ENCODE peak calls at places on chromosomes 4 and X, in ten cellular contexts. One of them, this sample, is unnamed. For H3K4me1 and H3K9me2, the result is how much of the 10 kb centered on the place peaks cover.

GRCh38 chr4:72319596-72319995 is 249.4 kb downstream of the ADAMTS3 start:
- DNase-seq in GM23248: peak
- DNase-seq in GM23338: no peak
- DNase-seq in hepatocyte: no peak
- DNase-seq in Karpas-422: no peak
- DNase-seq in HCT116: no peak
- DNase-seq in PC-9: no peak
- DNase-seq in SK-N-SH: no peak
- DNase-seq in PC-3: peak
- DNase-seq in OCI-LY7: no peak
- DNase-seq in this sample: no peak

GRCh38 chrX:48540015-48540350 is 469 bp downstream of the TBC1D25 start:
- DNase-seq in GM23248: peak
- DNase-seq in Karpas-422: no peak
- DNase-seq in HCT116: peak
- DNase-seq in OCI-LY7: no peak
- DNase-seq in SK-N-SH: peak
- DNase-seq in PC-9: no peak
- DNase-seq in GM23338: no peak
- DNase-seq in PC-3: no peak
- DNase-seq in hepatocyte: peak
- DNase-seq in this sample: peak

GRCh38 chr4:153131478-153132069 is 72.7 kb upstream of the TRIM2 start:
- DNase-seq in HCT116: no peak
- DNase-seq in SK-N-SH: no peak
- DNase-seq in Karpas-422: no peak
- DNase-seq in PC-9: no peak
- DNase-seq in OCI-LY7: no peak
- DNase-seq in GM23248: peak
- DNase-seq in hepatocyte: no peak
- DNase-seq in PC-3: no peak
- DNase-seq in GM23338: peak
- DNase-seq in this sample: no peak

GRCh38 chrX:138897621-138898492 is 186.3 kb upstream of the FGF13 start:
- DNase-seq in GM23248: peak
- DNase-seq in PC-3: peak
- DNase-seq in OCI-LY7: no peak
- DNase-seq in SK-N-SH: no peak
- DNase-seq in GM23338: no peak
- DNase-seq in hepatocyte: no peak
- DNase-seq in HCT116: no peak
- DNase-seq in PC-9: no peak
- DNase-seq in Karpas-422: no peak
- DNase-seq in this sample: no peak

GRCh38 chr4:93764647-93765246 is 63.8 kb upstream of the ATOH1 start:
- DNase-seq in HCT116: peak
- DNase-seq in GM23338: peak
- DNase-seq in OCI-LY7: peak
- DNase-seq in Karpas-422: peak
- DNase-seq in GM23248: peak
- DNase-seq in hepatocyte: peak
- DNase-seq in PC-3: peak
- DNase-seq in PC-9: peak
- DNase-seq in SK-N-SH: peak
- DNase-seq in this sample: peak

GRCh38 chr4:31613946-31614623 is 893.9 kb downstream of the PCDH7 start:
- DNase-seq in OCI-LY7: no peak
- DNase-seq in HCT116: no peak
- DNase-seq in PC-3: no peak
- DNase-seq in GM23248: no peak
- DNase-seq in PC-9: peak
- DNase-seq in hepatocyte: no peak
- DNase-seq in SK-N-SH: no peak
- DNase-seq in GM23338: no peak
- DNase-seq in Karpas-422: peak
- DNase-seq in this sample: peak

GRCh38 chr4:175776217-175776616 is 35.8 kb downstream of the GPM6A start:
- DNase-seq in SK-N-SH: no peak
- DNase-seq in HCT116: no peak
- DNase-seq in GM23248: no peak
- DNase-seq in PC-9: no peak
- DNase-seq in Karpas-422: no peak
- DNase-seq in hepatocyte: no peak
- DNase-seq in PC-3: no peak
- DNase-seq in GM23338: peak
- DNase-seq in OCI-LY7: no peak
- DNase-seq in this sample: no peak

GRCh38 chrX:129613596-129613995 is 41.2 kb downstream of the APLN start:
- DNase-seq in GM23338: peak
- DNase-seq in PC-3: peak
- DNase-seq in hepatocyte: no peak
- DNase-seq in Karpas-422: no peak
- DNase-seq in HCT116: no peak
- DNase-seq in SK-N-SH: no peak
- DNase-seq in OCI-LY7: no peak
- DNase-seq in PC-9: no peak
- DNase-seq in GM23248: no peak
- DNase-seq in this sample: no peak

GRCh38 chr4:142534994-142535393 is 311.1 kb downstream of the INPP4B start:
- DNase-seq in OCI-LY7: no peak
- DNase-seq in PC-3: peak
- DNase-seq in HCT116: no peak
- DNase-seq in GM23338: no peak
- DNase-seq in SK-N-SH: no peak
- DNase-seq in hepatocyte: no peak
- DNase-seq in Karpas-422: no peak
- DNase-seq in PC-9: no peak
- DNase-seq in GM23248: peak
- DNase-seq in this sample: no peak

GRCh38 chrX:22063284-22063683 is 31.2 kb downstream of the PHEX start:
- DNase-seq in GM23248: no peak
- DNase-seq in GM23338: no peak
- DNase-seq in hepatocyte: no peak
- DNase-seq in PC-9: no peak
- DNase-seq in SK-N-SH: no peak
- DNase-seq in HCT116: no peak
- DNase-seq in PC-3: no peak
- DNase-seq in Karpas-422: peak
- DNase-seq in OCI-LY7: peak
- DNase-seq in this sample: peak

DNA sequence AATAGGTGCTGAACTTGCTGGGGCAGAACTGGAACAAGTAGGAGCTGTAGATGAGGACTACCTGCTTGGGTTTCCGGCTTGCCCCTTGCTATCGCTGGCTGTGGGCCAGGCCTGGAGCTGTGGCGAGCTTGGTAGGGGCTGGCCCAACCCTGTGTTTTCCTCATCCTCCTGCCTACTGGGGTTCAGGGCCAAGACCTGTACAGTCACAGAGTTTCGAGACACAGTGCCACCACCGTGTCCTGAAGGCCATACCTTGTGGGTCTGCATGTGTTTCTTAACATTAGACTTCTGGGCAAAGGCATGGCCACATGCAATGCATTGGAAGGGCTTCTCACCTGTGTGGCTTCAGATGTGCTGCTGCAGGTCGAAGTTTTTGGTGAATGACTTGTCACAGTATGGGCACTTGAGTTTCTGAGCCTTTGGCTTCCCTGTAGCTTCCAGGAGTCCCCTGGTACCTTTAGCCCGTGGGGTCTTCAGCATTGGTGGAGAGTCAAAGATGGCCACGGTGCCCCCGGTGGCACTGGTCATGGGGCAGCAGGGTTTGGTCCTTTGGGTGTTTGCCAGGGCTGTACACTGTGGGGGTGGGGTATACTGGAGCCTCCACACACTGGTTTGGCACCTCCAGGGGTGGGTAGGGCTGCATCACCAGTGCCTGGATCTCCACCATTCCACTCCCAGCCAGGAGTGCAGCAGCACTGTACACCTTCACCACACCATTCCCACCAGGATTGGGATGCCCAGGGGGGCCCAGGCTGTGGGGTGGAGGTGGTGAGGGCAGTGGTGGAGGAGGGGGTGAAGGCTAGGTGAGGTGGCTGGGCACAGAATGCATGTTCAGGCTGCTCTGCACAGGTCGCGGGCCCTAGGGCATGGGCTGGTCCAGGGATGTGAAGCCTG is 52.1 kb downstream of the CFAP299 start:
- DNase-seq in HCT116: no peak
- DNase-seq in SK-N-SH: no peak
- DNase-seq in PC-3: no peak
- DNase-seq in hepatocyte: no peak
- DNase-seq in PC-9: no peak
- DNase-seq in OCI-LY7: no peak
- DNase-seq in GM23338: no peak
- DNase-seq in GM23248: no peak
- DNase-seq in Karpas-422: no peak
- DNase-seq in this sample: no peak
- H2AFZ ChIP-seq in HCT116: no peak
- H2AFZ ChIP-seq in SK-N-SH: no peak
- H2AFZ ChIP-seq in PC-3: no peak
- H2AFZ ChIP-seq in hepatocyte: no peak
- H2AFZ ChIP-seq in PC-9: no peak
- H2AFZ ChIP-seq in OCI-LY7: no peak
- H2AFZ ChIP-seq in GM23338: no peak
- H2AFZ ChIP-seq in GM23248: no peak
- H2AFZ ChIP-seq in Karpas-422: no peak
- H2AFZ ChIP-seq in this sample: no peak

DNA sequence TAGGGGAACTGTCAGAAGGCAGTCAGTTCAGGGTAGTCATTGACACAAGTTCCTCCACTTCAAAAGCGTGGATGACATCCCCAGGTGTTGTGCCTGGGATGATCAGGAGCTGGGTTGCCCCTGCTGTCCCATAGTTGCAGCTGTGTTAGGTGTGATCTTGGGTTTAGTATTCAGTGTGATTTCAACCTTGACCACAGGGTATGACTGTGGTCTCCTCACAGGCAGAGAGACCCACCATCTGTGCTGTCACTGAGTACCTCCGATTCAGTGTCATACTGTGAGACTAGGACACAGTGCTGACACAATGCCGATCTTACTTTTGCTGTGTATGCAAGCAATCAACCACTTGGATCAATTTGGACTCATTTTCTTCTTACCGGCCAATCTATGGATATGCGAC is 25.2 kb downstream of the FOXR2 start:
- DNase-seq in Karpas-422: no peak
- DNase-seq in SK-N-SH: no peak
- DNase-seq in PC-9: no peak
- DNase-seq in GM23338: no peak
- DNase-seq in GM23248: no peak
- DNase-seq in HCT116: no peak
- DNase-seq in PC-3: no peak
- DNase-seq in OCI-LY7: no peak
- DNase-seq in hepatocyte: no peak
- DNase-seq in this sample: no peak
- H3K4me1 ChIP-seq in Karpas-422: under half
- H3K4me1 ChIP-seq in SK-N-SH: under half
- H3K4me1 ChIP-seq in PC-9: under half
- H3K4me1 ChIP-seq in GM23338: under half
- H3K4me1 ChIP-seq in GM23248: under half
- H3K4me1 ChIP-seq in HCT116: under half
- H3K4me1 ChIP-seq in PC-3: under half
- H3K4me1 ChIP-seq in OCI-LY7: under half
- H3K4me1 ChIP-seq in hepatocyte: under half
- H3K4me1 ChIP-seq in this sample: under half

DNA sequence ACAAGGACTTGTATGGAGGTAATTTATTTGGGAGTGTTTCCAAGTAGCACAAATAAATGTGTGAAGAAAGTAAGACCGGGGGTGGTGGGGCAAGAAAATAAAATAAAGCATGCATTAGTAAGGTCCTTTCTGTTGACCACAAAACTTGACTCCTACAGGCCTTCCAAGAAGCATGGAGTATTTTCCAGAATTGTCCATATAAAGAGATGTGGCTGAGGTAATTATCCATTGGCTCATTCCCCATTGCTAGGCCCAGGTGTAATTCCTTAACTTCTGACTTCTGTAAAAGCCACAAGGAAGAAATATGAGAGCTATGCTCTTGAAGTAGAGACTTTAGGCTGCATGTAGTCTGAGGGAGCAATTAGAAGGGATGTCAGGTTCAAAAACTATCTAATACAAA is 430.5 kb upstream of the PABPC4L start:
- DNase-seq in HCT116: no peak
- DNase-seq in hepatocyte: no peak
- DNase-seq in SK-N-SH: no peak
- DNase-seq in Karpas-422: no peak
- DNase-seq in GM23248: no peak
- DNase-seq in OCI-LY7: no peak
- DNase-seq in PC-3: no peak
- DNase-seq in GM23338: no peak
- DNase-seq in PC-9: no peak
- DNase-seq in this sample: no peak
- H3K9me2 ChIP-seq in HCT116: under half
- H3K9me2 ChIP-seq in hepatocyte: under half
- H3K9me2 ChIP-seq in SK-N-SH: under half
- H3K9me2 ChIP-seq in Karpas-422: under half
- H3K9me2 ChIP-seq in GM23248: under half
- H3K9me2 ChIP-seq in OCI-LY7: under half
- H3K9me2 ChIP-seq in PC-3: under half
- H3K9me2 ChIP-seq in GM23338: under half
- H3K9me2 ChIP-seq in PC-9: under half
- H3K9me2 ChIP-seq in this sample: under half

GRCh38 chr4:54400802-54401201 is 171.7 kb downstream of the PDGFRA start:
- DNase-seq in HCT116: no peak
- DNase-seq in Karpas-422: no peak
- DNase-seq in PC-9: no peak
- DNase-seq in GM23248: peak
- DNase-seq in PC-3: peak
- DNase-seq in hepatocyte: peak
- DNase-seq in SK-N-SH: no peak
- DNase-seq in OCI-LY7: no peak
- DNase-seq in GM23338: no peak
- DNase-seq in this sample: no peak
- H2AFZ ChIP-seq in HCT116: no peak
- H2AFZ ChIP-seq in Karpas-422: no peak
- H2AFZ ChIP-seq in PC-9: no peak
- H2AFZ ChIP-seq in GM23248: peak
- H2AFZ ChIP-seq in PC-3: no peak
- H2AFZ ChIP-seq in hepatocyte: no peak
- H2AFZ ChIP-seq in SK-N-SH: peak
- H2AFZ ChIP-seq in OCI-LY7: no peak
- H2AFZ ChIP-seq in GM23338: no peak
- H2AFZ ChIP-seq in this sample: no peak

This sample was measured in MM.1S.